ENCODE peak calls at places on chromosomes 5 and 9, in ten cellular contexts. One of them, this sample, is unnamed.

GRCh38 chr9:20562051-20562450 is 60.2 kb downstream of the MLLT3 start:
- DNase-seq in tibial nerve: no peak
- DNase-seq in endothelial cell of umbilical vein: no peak
- DNase-seq in transverse colon: no peak
- DNase-seq in lung: no peak
- DNase-seq in A549: no peak
- DNase-seq in heart left ventricle: no peak
- DNase-seq in left ventricle myocardium inferior: no peak
- DNase-seq in endodermal cell: no peak
- DNase-seq in fibroblast of lung: no peak
- DNase-seq in this sample: no peak

GRCh38 chr9:97440160-97440559 is 28.3 kb downstream of the TDRD7 start:
- DNase-seq in tibial nerve: no peak
- DNase-seq in endothelial cell of umbilical vein: no peak
- DNase-seq in transverse colon: no peak
- DNase-seq in lung: no peak
- DNase-seq in A549: no peak
- DNase-seq in heart left ventricle: no peak
- DNase-seq in left ventricle myocardium inferior: no peak
- DNase-seq in endodermal cell: no peak
- DNase-seq in fibroblast of lung: no peak
- DNase-seq in this sample: no peak

GRCh38 chr5:124744170-124744911 is 2.1 kb downstream of the ZNF608 start:
- DNase-seq in tibial nerve: no peak
- DNase-seq in endothelial cell of umbilical vein: peak; percentile 64
- DNase-seq in transverse colon: peak; percentile 76
- DNase-seq in lung: peak; percentile 59
- DNase-seq in A549: no peak
- DNase-seq in heart left ventricle: peak; percentile 63
- DNase-seq in left ventricle myocardium inferior: peak; percentile 48
- DNase-seq in endodermal cell: peak; percentile 71
- DNase-seq in fibroblast of lung: peak; percentile 39
- DNase-seq in this sample: peak; percentile 50

GRCh38 chr9:32681751-32682150 is 46.3 kb upstream of the TAF1L start:
- DNase-seq in tibial nerve: no peak
- DNase-seq in endothelial cell of umbilical vein: no peak
- DNase-seq in transverse colon: no peak
- DNase-seq in lung: no peak
- DNase-seq in A549: no peak
- DNase-seq in heart left ventricle: no peak
- DNase-seq in left ventricle myocardium inferior: no peak
- DNase-seq in endodermal cell: no peak
- DNase-seq in fibroblast of lung: no peak
- DNase-seq in this sample: no peak

GRCh38 chr9:37543468-37543867 is 32.7 kb downstream of the FBXO10 start:
- DNase-seq in tibial nerve: no peak
- DNase-seq in endothelial cell of umbilical vein: no peak
- DNase-seq in transverse colon: no peak
- DNase-seq in lung: no peak
- DNase-seq in A549: no peak
- DNase-seq in heart left ventricle: no peak
- DNase-seq in left ventricle myocardium inferior: no peak
- DNase-seq in endodermal cell: no peak
- DNase-seq in fibroblast of lung: no peak
- DNase-seq in this sample: no peak

GRCh38 chr5:114726126-114726525 is 364.3 kb downstream of the KCNN2 start:
- DNase-seq in tibial nerve: no peak
- DNase-seq in endothelial cell of umbilical vein: no peak
- DNase-seq in transverse colon: no peak
- DNase-seq in lung: no peak
- DNase-seq in A549: no peak
- DNase-seq in heart left ventricle: no peak
- DNase-seq in left ventricle myocardium inferior: no peak
- DNase-seq in endodermal cell: no peak
- DNase-seq in fibroblast of lung: no peak
- DNase-seq in this sample: no peak

GRCh38 chr5:88861213-88861612 is 21.8 kb downstream of the MEF2C start:
- DNase-seq in tibial nerve: no peak
- DNase-seq in endothelial cell of umbilical vein: no peak
- DNase-seq in transverse colon: no peak
- DNase-seq in lung: no peak
- DNase-seq in A549: no peak
- DNase-seq in heart left ventricle: no peak
- DNase-seq in left ventricle myocardium inferior: no peak
- DNase-seq in endodermal cell: no peak
- DNase-seq in fibroblast of lung: peak; percentile 9
- DNase-seq in this sample: no peak

GRCh38 chr9:125190371-125190801 is 783 bp upstream of the PPP6C start:
- DNase-seq in tibial nerve: no peak
- DNase-seq in endothelial cell of umbilical vein: no peak
- DNase-seq in transverse colon: no peak
- DNase-seq in lung: no peak
- DNase-seq in A549: no peak
- DNase-seq in heart left ventricle: no peak
- DNase-seq in left ventricle myocardium inferior: no peak
- DNase-seq in endodermal cell: no peak
- DNase-seq in fibroblast of lung: no peak
- DNase-seq in this sample: no peak

GRCh38 chr5:133391349-133392136 is 220.8 kb downstream of the FSTL4 start:
- DNase-seq in tibial nerve: no peak
- DNase-seq in endothelial cell of umbilical vein: no peak
- DNase-seq in transverse colon: no peak
- DNase-seq in lung: no peak
- DNase-seq in A549: no peak
- DNase-seq in heart left ventricle: no peak
- DNase-seq in left ventricle myocardium inferior: no peak
- DNase-seq in endodermal cell: peak; percentile 20
- DNase-seq in fibroblast of lung: no peak
- DNase-seq in this sample: no peak

GRCh38 chr9:14692536-14692917 is 705 bp downstream of the ZDHHC21 start:
- DNase-seq in tibial nerve: no peak
- DNase-seq in endothelial cell of umbilical vein: peak; percentile 49
- DNase-seq in transverse colon: no peak
- DNase-seq in lung: no peak
- DNase-seq in A549: peak; percentile 5
- DNase-seq in heart left ventricle: no peak
- DNase-seq in left ventricle myocardium inferior: no peak
- DNase-seq in endodermal cell: no peak
- DNase-seq in fibroblast of lung: no peak
- DNase-seq in this sample: no peak

GRCh38 chr9:14690986-14691730 is 2.1 kb downstream of the ZDHHC21 start:
- DNase-seq in tibial nerve: no peak
- DNase-seq in endothelial cell of umbilical vein: peak; percentile 48
- DNase-seq in transverse colon: no peak
- DNase-seq in lung: no peak
- DNase-seq in A549: no peak
- DNase-seq in heart left ventricle: no peak
- DNase-seq in left ventricle myocardium inferior: no peak
- DNase-seq in endodermal cell: no peak
- DNase-seq in fibroblast of lung: peak; percentile 23
- DNase-seq in this sample: no peak

GRCh38 chr9:14692918-14693861 is at the start of gene ZDHHC21:
- DNase-seq in tibial nerve: peak; percentile 28
- DNase-seq in endothelial cell of umbilical vein: peak; percentile 51
- DNase-seq in transverse colon: peak; percentile 81
- DNase-seq in lung: peak; percentile 74
- DNase-seq in A549: peak; percentile 28
- DNase-seq in heart left ventricle: peak; percentile 84
- DNase-seq in left ventricle myocardium inferior: peak; percentile 78
- DNase-seq in endodermal cell: peak; percentile 87
- DNase-seq in fibroblast of lung: peak; percentile 56
- DNase-seq in this sample: peak; percentile 65
- TF ChIP-seq CTCF in tibial nerve: no peak
- TF ChIP-seq CTCF in endothelial cell of umbilical vein: no peak
- TF ChIP-seq CTCF in transverse colon: no peak
- TF ChIP-seq CTCF in lung: no peak
- TF ChIP-seq CTCF in A549: no peak
- TF ChIP-seq CTCF in heart left ventricle: no peak
- TF ChIP-seq CTCF in left ventricle myocardium inferior: no peak
- TF ChIP-seq CTCF in endodermal cell: no peak
- TF ChIP-seq CTCF in fibroblast of lung: no peak
- TF ChIP-seq CTCF in this sample: no peak

GRCh38 chr9:121286688-121286972 is 18.7 kb downstream of the GSN start:
- DNase-seq in tibial nerve: no peak
- DNase-seq in endothelial cell of umbilical vein: no peak
- DNase-seq in transverse colon: no peak
- DNase-seq in lung: no peak
- DNase-seq in A549: no peak
- DNase-seq in heart left ventricle: no peak
- DNase-seq in left ventricle myocardium inferior: no peak
- DNase-seq in endodermal cell: no peak
- DNase-seq in fibroblast of lung: no peak
- DNase-seq in this sample: no peak

GRCh38 chr9:121286973-121287721 is 19.2 kb downstream of the GSN start:
- DNase-seq in tibial nerve: peak; percentile 84
- DNase-seq in endothelial cell of umbilical vein: peak; percentile 98
- DNase-seq in transverse colon: peak; percentile 87
- DNase-seq in lung: peak; percentile 81
- DNase-seq in A549: peak; percentile 97
- DNase-seq in heart left ventricle: peak; percentile 87
- DNase-seq in left ventricle myocardium inferior: peak; percentile 87
- DNase-seq in endodermal cell: peak; percentile 96
- DNase-seq in fibroblast of lung: peak; percentile 95
- DNase-seq in this sample: peak; percentile 94

GRCh38 chr9:121284733-121285451 is 16.9 kb downstream of the GSN start:
- DNase-seq in tibial nerve: peak; percentile 58
- DNase-seq in endothelial cell of umbilical vein: no peak
- DNase-seq in transverse colon: no peak
- DNase-seq in lung: no peak
- DNase-seq in A549: no peak
- DNase-seq in heart left ventricle: no peak
- DNase-seq in left ventricle myocardium inferior: no peak
- DNase-seq in endodermal cell: no peak
- DNase-seq in fibroblast of lung: no peak
- DNase-seq in this sample: no peak

GRCh38 chr9:121283856-121284732 is 16.1 kb downstream of the GSN start:
- DNase-seq in tibial nerve: no peak
- DNase-seq in endothelial cell of umbilical vein: no peak
- DNase-seq in transverse colon: no peak
- DNase-seq in lung: no peak
- DNase-seq in A549: no peak
- DNase-seq in heart left ventricle: no peak
- DNase-seq in left ventricle myocardium inferior: no peak
- DNase-seq in endodermal cell: no peak
- DNase-seq in fibroblast of lung: no peak
- DNase-seq in this sample: no peak

DNA sequence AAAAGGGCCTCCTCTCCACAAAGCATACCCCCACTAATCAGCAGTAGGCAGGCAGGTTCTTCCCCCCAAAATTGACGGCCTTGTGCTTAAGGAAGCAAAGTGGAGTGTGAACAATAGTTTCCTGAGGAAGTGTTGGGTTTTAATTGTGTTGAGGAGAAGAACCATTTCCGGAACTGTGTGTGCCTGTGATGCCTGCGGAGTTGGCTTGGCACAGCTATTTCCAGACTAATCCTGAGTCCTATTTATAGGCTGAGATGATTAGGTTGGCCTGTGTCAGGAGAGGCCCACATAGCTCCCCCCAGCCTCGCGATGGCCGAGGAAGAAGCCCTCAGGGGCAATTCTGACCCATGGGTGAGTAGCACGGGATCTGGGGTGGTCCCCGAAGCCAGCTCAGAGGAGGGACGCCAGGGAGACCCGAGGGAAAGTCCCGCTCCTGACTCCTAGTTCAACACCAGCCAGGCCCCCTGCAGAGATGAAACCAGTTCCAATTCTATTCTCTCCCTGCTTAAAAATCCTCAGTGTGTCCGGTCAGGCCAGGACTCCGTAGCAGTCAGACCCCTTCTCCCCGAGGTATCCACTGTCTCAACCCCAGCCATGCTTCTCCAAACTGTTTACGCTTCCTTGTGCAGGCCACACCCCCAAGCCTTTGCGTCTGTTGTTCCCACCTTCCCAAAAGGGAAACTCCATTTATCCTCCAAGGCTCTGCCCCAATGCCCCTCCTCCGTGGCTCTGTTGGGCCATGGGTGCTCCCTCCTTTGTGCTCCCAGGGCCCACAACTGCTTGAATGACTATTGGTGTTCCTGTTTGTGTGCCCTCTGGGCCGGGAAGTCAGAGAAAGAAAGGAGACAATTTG is 18.1 kb downstream of the GSN start:
- DNase-seq in tibial nerve: peak; percentile 68
- DNase-seq in endothelial cell of umbilical vein: peak; percentile 96
- DNase-seq in transverse colon: peak; percentile 63
- DNase-seq in lung: no peak
- DNase-seq in A549: no peak
- DNase-seq in heart left ventricle: peak; percentile 80
- DNase-seq in left ventricle myocardium inferior: peak; percentile 83
- DNase-seq in endodermal cell: peak; percentile 85
- DNase-seq in fibroblast of lung: peak; percentile 65
- DNase-seq in this sample: peak; percentile 88
- H3K4me1 ChIP-seq in tibial nerve: peaks cover 85% of the 10 kb centered on the region
- H3K4me1 ChIP-seq in endothelial cell of umbilical vein: peaks cover 75% of the 10 kb centered on the region
- H3K4me1 ChIP-seq in transverse colon: peaks cover 89% of the 10 kb centered on the region
- H3K4me1 ChIP-seq in lung: peaks cover 45% of the 10 kb centered on the region
- H3K4me1 ChIP-seq in A549: peaks cover 72% of the 10 kb centered on the region
- H3K4me1 ChIP-seq in heart left ventricle: peaks cover 99% of the 10 kb centered on the region
- H3K4me1 ChIP-seq in left ventricle myocardium inferior: peaks cover 100% of the 10 kb centered on the region
- H3K4me1 ChIP-seq in endodermal cell: peaks cover 26% of the 10 kb centered on the region
- H3K4me1 ChIP-seq in fibroblast of lung: peaks cover 56% of the 10 kb centered on the region
- H3K4me1 ChIP-seq in this sample: peaks cover 95% of the 10 kb centered on the region

GRCh38 chr9:27369591-27369990 is 72.6 kb upstream of the EQTN start:
- DNase-seq in tibial nerve: no peak
- DNase-seq in endothelial cell of umbilical vein: no peak
- DNase-seq in transverse colon: no peak
- DNase-seq in lung: no peak
- DNase-seq in A549: no peak
- DNase-seq in heart left ventricle: no peak
- DNase-seq in left ventricle myocardium inferior: no peak
- DNase-seq in endodermal cell: peak; percentile 75
- DNase-seq in fibroblast of lung: no peak
- DNase-seq in this sample: no peak
- H3K27ac ChIP-seq in tibial nerve: no peak overlapping the region
- H3K27ac ChIP-seq in endothelial cell of umbilical vein: no peak overlapping the region
- H3K27ac ChIP-seq in transverse colon: peak overlapping the region; percentile 40
- H3K27ac ChIP-seq in lung: no peak overlapping the region
- H3K27ac ChIP-seq in A549: no peak overlapping the region
- H3K27ac ChIP-seq in heart left ventricle: no peak overlapping the region
- H3K27ac ChIP-seq in left ventricle myocardium inferior: no peak overlapping the region
- H3K27ac ChIP-seq in endodermal cell: no peak overlapping the region
- H3K27ac ChIP-seq in fibroblast of lung: no peak overlapping the region
- H3K27ac ChIP-seq in this sample: no peak overlapping the region

DNA sequence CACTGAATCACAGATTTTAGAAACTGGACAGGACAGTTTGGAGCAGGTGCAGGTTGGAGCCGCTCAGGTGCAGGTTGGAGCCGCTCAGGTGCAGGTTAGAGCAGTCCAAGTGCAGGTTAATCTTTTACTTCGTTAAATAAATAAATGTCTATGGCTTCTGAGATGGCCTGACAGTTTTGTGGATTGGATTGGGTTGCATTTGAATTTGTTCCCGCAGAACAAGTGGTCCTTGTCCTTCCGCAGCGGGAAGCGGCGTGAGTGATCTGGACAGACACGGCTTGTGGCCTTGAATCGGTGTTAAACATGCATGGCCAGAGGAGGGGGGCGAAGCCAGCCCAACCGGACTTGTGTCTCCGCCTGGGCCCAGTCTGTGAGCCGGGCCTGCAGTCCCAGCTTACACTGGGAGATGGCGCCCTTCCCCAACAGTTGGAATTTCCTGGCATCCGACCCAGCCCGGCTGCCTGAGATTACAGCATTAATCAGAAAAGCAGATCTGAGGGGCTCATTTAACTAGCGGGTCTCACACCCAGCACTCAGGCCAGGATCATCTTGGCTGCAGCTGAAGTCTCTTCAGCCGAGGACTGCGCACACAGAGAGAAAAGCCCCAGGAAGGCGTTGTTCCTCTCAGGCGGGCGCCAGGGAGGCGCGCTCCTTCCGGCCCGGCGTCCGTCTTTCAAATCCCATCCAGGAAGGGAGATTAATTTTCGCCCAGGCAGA is 1.5 kb upstream of the OLFM1 start:
- DNase-seq in tibial nerve: peak; percentile 91
- DNase-seq in endothelial cell of umbilical vein: peak; percentile 72
- DNase-seq in transverse colon: peak; percentile 76
- DNase-seq in lung: peak; percentile 82
- DNase-seq in A549: peak; percentile 81
- DNase-seq in heart left ventricle: peak; percentile 71
- DNase-seq in left ventricle myocardium inferior: peak; percentile 75
- DNase-seq in endodermal cell: peak; percentile 98
- DNase-seq in fibroblast of lung: peak; percentile 41
- DNase-seq in this sample: peak; percentile 78
- TF ChIP-seq CTCF in tibial nerve: peak; percentile 95
- TF ChIP-seq CTCF in endothelial cell of umbilical vein: peak; percentile 89
- TF ChIP-seq CTCF in transverse colon: peak; percentile 93
- TF ChIP-seq CTCF in lung: peak; percentile 63
- TF ChIP-seq CTCF in A549: peak; percentile 90
- TF ChIP-seq CTCF in heart left ventricle: peak; percentile 95
- TF ChIP-seq CTCF in left ventricle myocardium inferior: peak; percentile 98
- TF ChIP-seq CTCF in endodermal cell: peak; percentile 99
- TF ChIP-seq CTCF in fibroblast of lung: peak; percentile 79
- TF ChIP-seq CTCF in this sample: peak; percentile 92